ENCODE peak calls at places on chromosomes 6 and 20, in five cellular contexts. H, F, K, B and N are unnamed samples.

GRCh38 chr6:111555041-111555440 is 50.6 kb downstream of the TRAF3IP2 start:
- DNase-seq in H (no peak), F (no peak), K (no peak), B (no peak), N (no peak)

GRCh38 chr20:52004720-52005119 is 186.9 kb downstream of the ZFP64 start:
- DNase-seq in H (no peak), F (no peak), K (no peak), B (no peak), N (no peak)

GRCh38 chr6:93366506-93366905 is 52.9 kb downstream of the EPHA7 start:
- DNase-seq in H (no peak), F (no peak), K (no peak), B (no peak), N (no peak)

GRCh38 chr6:47079638-47080037 is 37.5 kb upstream of the ADGRF1 start:
- DNase-seq in H (no peak), F (no peak), K (no peak), B (no peak), N (no peak)

GRCh38 chr6:54185885-54186284 is 74.6 kb downstream of the MLIP start:
- DNase-seq in H (no peak), F (no peak), K (no peak), B (no peak), N (no peak)

GRCh38 chr6:121686611-121687023 is 251.2 kb downstream of the GJA1 start:
- DNase-seq in H (no peak), F (no peak), K (peak), B (no peak), N (no peak)

GRCh38 chr6:100105919-100106318 is 111.9 kb upstream of the MCHR2 start:
- DNase-seq in H (no peak), F (no peak), K (no peak), B (no peak), N (no peak)

GRCh38 chr20:48382304-48382703 is 445.5 kb downstream of the PREX1 start:
- DNase-seq in H (no peak), F (no peak), K (no peak), B (no peak), N (no peak)

GRCh38 chr6:41191569-41191968 is 9.4 kb downstream of the TREML2 start:
- DNase-seq in H (no peak), F (peak), K (no peak), B (no peak), N (peak)

GRCh38 chr6:10417681-10418104 is 2.8 kb upstream of the TFAP2A start:
- DNase-seq in H (no peak), F (no peak), K (no peak), B (no peak), N (no peak)

GRCh38 chr6:133407320-133408100 is 166.4 kb downstream of the EYA4 start:
- DNase-seq in H (no peak), F (no peak), K (no peak), B (no peak), N (no peak)

GRCh38 chr6:166494757-166495486 is 91.6 kb downstream of the RAMACL start:
- DNase-seq in H (no peak), F (no peak), K (no peak), B (peak), N (no peak)

GRCh38 chr20:29873946-29874345 is 1383.5 kb upstream of the DEFB115 start:
- DNase-seq in H (no peak), F (peak), K (peak), B (peak), N (peak)

GRCh38 chr20:3103369-3104032 is 19.0 kb upstream of the AVP start:
- DNase-seq in H (peak), F (no peak), K (no peak), B (no peak), N (no peak)

GRCh38 chr6:79040083-79040482 is 38.0 kb downstream of the PHIP start:
- DNase-seq in H (no peak), F (no peak), K (no peak), B (no peak), N (peak)

GRCh38 chr6:165663283-165663735 is 268 bp upstream of the PDE10A start:
- DNase-seq in H (no peak), F (peak), K (no peak), B (no peak), N (no peak)

DNA sequence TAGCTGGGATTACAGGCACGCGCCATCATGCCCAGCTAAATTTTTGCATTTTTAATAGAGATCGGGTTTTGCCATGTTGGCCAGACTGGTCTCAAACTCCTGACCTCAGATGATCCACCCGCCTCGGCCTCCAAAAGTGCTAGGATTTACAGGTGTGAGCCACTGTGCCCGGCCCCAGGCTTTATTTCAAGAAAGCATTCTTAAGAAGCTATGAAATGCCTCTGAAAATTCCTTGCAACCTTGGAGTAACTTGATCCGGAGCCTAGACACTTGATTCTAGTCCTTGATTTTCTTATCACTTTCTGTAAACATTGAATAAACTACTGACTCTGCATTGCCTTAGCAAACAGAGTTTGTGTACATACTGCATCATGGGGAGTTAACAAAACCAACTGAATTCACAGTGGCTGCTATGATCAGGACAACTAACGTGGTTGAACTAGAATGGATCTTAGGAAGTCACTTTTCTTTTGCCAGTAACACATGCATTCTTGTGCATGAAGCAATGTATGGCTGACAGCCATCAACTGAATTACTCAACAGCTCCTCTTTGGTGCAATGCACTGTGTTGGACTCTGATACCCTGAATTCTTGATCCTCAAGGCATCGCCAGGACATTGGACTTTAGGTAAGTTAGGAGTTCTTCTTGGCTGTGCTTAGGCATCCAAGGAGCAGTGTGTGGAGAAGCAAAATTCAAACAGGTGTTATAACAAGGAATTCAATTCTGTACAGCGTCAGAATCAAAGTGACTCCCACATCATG is 102.8 kb upstream of the TMEM170B start:
- DNase-seq in H (peak), F (no peak), K (no peak), B (no peak), N (no peak)
- TF ChIP-seq CTCF in H (peak), F (no peak), K (no peak), B (no peak), N (no peak)

GRCh38 chr6:28537065-28537464 is 11.4 kb downstream of the GPX5 start:
- DNase-seq in H (no peak), F (peak), K (no peak), B (no peak), N (no peak)

GRCh38 chr6:28534880-28535279 is 9.2 kb downstream of the GPX5 start:
- DNase-seq in H (no peak), F (no peak), K (no peak), B (no peak), N (no peak)

GRCh38 chr6:28530777-28531176 is 5.1 kb downstream of the GPX5 start:
- DNase-seq in H (no peak), F (no peak), K (no peak), B (no peak), N (no peak)

GRCh38 chr6:28531479-28532128 is 5.9 kb downstream of the GPX5 start:
- DNase-seq in H (peak), F (no peak), K (no peak), B (no peak), N (no peak)
- TF ChIP-seq CTCF in H (peak), F (no peak), K (no peak), B (no peak), N (peak)

GRCh38 chr6:135089901-135090300 is 35.3 kb upstream of the HBS1L start:
- DNase-seq in H (no peak), F (no peak), K (no peak), B (no peak), N (no peak)

GRCh38 chr6:135090819-135091218 is 36.2 kb upstream of the HBS1L start:
- DNase-seq in H (no peak), F (no peak), K (no peak), B (no peak), N (no peak)

GRCh38 chr6:135088232-135088760 is 33.7 kb upstream of the HBS1L start:
- DNase-seq in H (no peak), F (no peak), K (no peak), B (no peak), N (no peak)

GRCh38 chr6:135087803-135088202 is 33.2 kb upstream of the HBS1L start:
- DNase-seq in H (no peak), F (no peak), K (no peak), B (no peak), N (no peak)

GRCh38 chr6:135088818-135089809 is 34.5 kb upstream of the HBS1L start:
- DNase-seq in H (peak), F (no peak), K (no peak), B (no peak), N (peak)
- TF ChIP-seq CTCF in H (peak), F (peak), K (peak), B (no peak), N (peak)

GRCh38 chr6:13814176-13814937 is at the start of gene MCUR1:
- DNase-seq in H (peak), F (peak), K (peak), B (peak), N (peak)
- TF ChIP-seq CTCF in H (peak), F (no peak), K (peak), B (no peak), N (no peak)

DNA sequence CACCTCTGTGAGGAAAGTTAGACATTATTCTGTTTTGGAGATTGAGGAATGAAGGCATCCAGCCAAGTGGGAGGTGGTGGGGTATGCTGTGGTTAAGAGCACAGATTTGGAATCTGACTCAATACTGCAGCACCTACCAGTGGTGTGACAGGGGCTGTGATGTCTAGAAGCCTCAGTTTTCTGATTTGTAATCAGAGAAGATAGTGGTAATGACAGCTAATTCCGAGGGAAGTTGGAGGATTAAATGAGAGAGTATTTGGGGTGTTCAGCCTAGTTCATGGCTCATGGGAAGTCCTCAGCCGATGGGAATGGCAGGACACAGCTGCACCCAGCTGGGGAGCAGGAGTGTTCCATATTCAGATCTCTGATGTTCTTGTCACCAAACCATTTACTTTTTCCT is 9.2 kb downstream of the SLC9A8 start:
- DNase-seq in H (no peak), F (no peak), K (no peak), B (no peak), N (no peak)
- TF ChIP-seq CTCF in H (no peak), F (no peak), K (peak), B (no peak), N (peak)

GRCh38 chr6:167815296-167815980 is 11.3 kb upstream of the AFDN start:
- DNase-seq in H (no peak), F (no peak), K (no peak), B (no peak), N (no peak)
- TF ChIP-seq CTCF in H (no peak), F (no peak), K (no peak), B (no peak), N (no peak)

DNA sequence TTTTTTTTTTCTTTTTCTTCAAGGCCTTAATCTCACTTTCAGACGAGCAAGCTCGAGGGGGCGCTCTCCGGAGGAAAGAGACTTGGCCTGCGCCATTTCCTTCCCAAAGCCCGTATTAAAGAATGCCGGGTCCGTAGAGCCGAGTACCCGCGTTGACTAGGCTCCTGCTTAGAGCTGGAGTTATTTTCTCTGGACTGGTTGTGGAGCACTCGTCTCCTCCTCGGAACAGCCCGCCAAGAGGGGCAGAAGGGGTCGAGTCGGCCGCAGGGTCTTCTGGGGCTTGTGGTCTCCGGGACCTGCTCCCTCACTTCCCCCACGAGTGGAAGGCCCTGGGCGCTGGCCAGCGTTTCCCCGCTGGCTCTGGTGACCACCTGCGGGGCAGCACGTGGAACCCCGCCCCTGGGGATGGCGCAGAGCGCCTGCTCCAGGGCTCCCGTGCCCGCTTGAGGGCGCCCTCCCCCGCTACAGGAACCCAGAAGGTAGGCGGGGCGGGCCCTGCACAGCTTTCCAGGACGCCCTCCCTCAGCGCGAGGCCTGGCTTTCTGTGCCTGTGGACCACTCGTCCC is 2.7 kb upstream of the MEI4 start:
- DNase-seq in H (no peak), F (peak), K (peak), B (no peak), N (no peak)
- TF ChIP-seq CTCF in H (peak), F (peak), K (no peak), B (no peak), N (no peak)

DNA sequence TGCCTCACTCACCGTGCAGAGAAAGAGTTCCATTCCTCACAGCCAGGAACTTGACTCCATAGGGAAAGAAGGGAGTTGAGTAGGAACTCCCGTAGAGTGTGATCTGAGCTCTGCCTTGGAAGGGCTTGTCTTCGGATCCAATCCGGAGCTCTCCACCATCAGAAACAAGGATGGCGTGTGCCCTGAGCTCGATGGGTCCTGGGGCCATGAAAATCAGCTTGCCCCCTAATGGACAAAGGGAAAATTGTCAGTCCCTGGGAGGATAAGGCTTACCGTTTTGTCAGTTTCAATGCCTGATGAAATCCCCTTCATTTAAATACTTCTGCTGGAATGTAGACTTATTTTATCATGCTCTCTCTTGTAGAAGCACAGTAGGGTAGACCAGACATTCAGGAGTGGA is 153.3 kb downstream of the PKHD1 start:
- DNase-seq in H (peak), F (peak), K (no peak), B (no peak), N (no peak)
- TF ChIP-seq CTCF in H (peak), F (peak), K (no peak), B (no peak), N (peak)

DNA sequence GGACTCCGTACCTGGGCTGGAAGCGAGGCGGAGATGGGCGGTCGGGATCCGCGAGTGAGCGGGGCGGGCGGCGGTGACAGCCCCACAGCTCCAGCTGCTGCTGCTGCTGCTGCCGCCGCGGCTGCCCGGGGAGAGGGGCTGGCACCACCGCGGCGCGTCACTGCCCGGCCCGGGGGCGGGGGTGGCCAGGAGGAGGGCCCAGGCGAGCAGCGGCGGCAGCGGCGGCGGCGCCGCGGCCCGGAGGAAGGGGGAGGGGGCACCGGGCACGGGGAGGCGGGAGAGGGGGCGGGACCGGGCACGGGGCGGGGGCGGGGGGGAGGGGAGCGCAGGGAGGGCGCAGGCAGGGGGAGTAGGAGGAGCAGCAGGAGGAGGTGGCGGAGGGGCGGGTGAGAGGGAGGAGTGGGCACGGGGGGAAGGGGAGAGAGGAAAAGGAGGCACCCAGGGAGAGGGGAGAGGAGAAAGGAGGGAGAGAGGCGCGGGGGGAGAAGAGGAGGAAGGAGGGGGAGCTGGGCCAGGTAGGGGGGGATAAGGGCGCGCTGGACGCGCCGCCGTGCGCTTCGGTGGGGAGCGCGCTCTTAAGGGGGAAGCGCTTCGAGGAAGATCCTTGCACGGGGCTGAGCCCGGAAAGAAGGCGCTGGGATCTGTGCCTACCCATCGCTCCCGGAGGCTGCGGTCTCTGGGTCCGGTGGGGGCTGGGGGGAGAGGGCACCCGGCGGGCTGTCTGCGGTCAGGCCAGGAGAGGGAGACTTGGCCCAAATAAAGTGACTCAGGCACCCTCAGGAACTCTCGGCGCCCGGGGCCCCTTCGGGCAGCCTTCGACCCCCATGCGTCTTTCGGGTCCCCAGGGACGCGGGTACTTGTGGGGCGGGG is 101.5 kb downstream of the NOL4L start:
- DNase-seq in H (peak), F (peak), K (peak), B (no peak), N (no peak)
- TF ChIP-seq CTCF in H (peak), F (no peak), K (no peak), B (no peak), N (no peak)